ENCODE peak calls at places on chromosomes 2 and 18, in seven cellular contexts. T is K562, W is HCT116, U is H1, X is HepG2, D is SK-N-SH, Z is GM12878. F is an unnamed sample.

GRCh38 chr2:205885492-205886099 is 200.4 kb downstream of the INO80D start:
- DNase-seq in T (peak), W (peak), U (peak), X (peak), D (peak), Z (no peak), F (peak)

GRCh38 chr2:187124514-187124913 is 275.5 kb upstream of the ZSWIM2 start:
- DNase-seq in T (no peak), W (no peak), U (no peak), X (no peak), D (no peak), Z (no peak), F (no peak)

GRCh38 chr2:66575625-66576371 is 140.9 kb downstream of the MEIS1 start:
- DNase-seq in T (peak), W (no peak), U (no peak), X (no peak), D (peak), Z (no peak), F (no peak)

GRCh38 chr2:197121756-197122385 is 188.7 kb downstream of the ANKRD44 start:
- DNase-seq in T (no peak), W (no peak), U (no peak), X (no peak), D (no peak), Z (no peak), F (no peak)

GRCh38 chr2:102029952-102030351 is 38.2 kb downstream of the IL1R2 start:
- DNase-seq in T (no peak), W (no peak), U (no peak), X (no peak), D (no peak), Z (no peak), F (no peak)

GRCh38 chr2:119671011-119671410 is 8.0 kb upstream of the TMEM177 start:
- DNase-seq in T (no peak), W (no peak), U (no peak), X (no peak), D (no peak), Z (no peak), F (no peak)

GRCh38 chr18:46518438-46518837 is 138.6 kb downstream of the LOXHD1 start:
- DNase-seq in T (no peak), W (no peak), U (no peak), X (peak), D (peak), Z (no peak), F (peak)

GRCh38 chr2:237614151-237614720 is 13.2 kb upstream of the LRRFIP1 start:
- DNase-seq in T (no peak), W (no peak), U (peak), X (peak), D (no peak), Z (no peak), F (no peak)

GRCh38 chr18:12606592-12607315 is 51.2 kb downstream of the SPIRE1 start:
- DNase-seq in T (no peak), W (peak), U (no peak), X (peak), D (no peak), Z (no peak), F (no peak)

GRCh38 chr18:53819174-53819573 is 405.3 kb downstream of the MBD2 start:
- DNase-seq in T (no peak), W (no peak), U (no peak), X (no peak), D (no peak), Z (no peak), F (no peak)

GRCh38 chr18:29457316-29457715 is 1280.4 kb upstream of the CDH2 start:
- DNase-seq in T (no peak), W (peak), U (no peak), X (no peak), D (no peak), Z (no peak), F (no peak)

GRCh38 chr2:240466579-240467148 is 31.2 kb downstream of the GPC1 start:
- DNase-seq in T (no peak), W (no peak), U (no peak), X (no peak), D (peak), Z (no peak), F (no peak)

GRCh38 chr2:73939419-73939818 is 12.7 kb downstream of the DGUOK start:
- DNase-seq in T (no peak), W (no peak), U (peak), X (no peak), D (no peak), Z (no peak), F (peak)

GRCh38 chr18:34659579-34660517 is 50.2 kb upstream of the DTNA start:
- DNase-seq in T (peak), W (peak), U (peak), X (peak), D (peak), Z (no peak), F (peak)

GRCh38 chr2:9065901-9066300 is 62.4 kb upstream of the MBOAT2 start:
- DNase-seq in T (no peak), W (no peak), U (no peak), X (no peak), D (no peak), Z (no peak), F (no peak)

GRCh38 chr2:190359896-190360376 is 16.5 kb downstream of the INPP1 start:
- DNase-seq in T (no peak), W (no peak), U (no peak), X (peak), D (peak), Z (no peak), F (no peak)

GRCh38 chr2:100365434-100365833 is 43.1 kb upstream of the LONRF2 start:
- DNase-seq in T (peak), W (peak), U (no peak), X (no peak), D (no peak), Z (no peak), F (peak)

DNA sequence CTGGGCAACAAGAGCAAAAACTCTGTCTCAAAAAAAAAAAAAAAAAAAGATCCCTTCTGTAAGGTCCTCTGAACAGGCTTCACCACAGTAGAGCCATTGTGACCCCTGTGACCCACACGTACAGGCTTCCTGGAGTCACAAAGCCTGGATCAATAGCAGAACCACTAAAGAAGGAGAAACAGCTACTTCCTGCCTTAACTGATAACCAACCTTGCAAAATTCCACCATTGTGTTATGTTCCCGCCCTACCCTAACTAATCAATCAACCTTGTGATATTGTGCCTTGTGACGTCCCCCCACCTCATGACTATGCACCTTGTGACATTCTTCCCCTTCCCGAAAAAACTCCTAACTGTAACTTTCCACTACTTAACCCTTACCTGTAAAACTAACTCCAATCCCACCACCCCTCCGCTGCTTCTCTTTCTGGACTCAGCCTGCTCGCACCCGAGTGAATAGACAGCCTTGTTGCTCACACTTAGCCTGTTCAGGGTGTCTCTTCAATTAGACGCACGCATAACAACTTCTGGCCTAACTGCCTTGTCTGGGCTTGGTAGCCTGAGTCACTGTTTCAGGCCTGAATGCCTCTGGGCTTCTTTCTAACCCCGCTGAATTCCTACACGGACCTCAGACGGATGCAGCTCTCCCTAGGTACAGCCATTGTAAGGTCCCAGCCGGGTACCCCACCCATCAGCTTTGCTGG is 13.9 kb downstream of the SCYGR8 start:
- DNase-seq in T (no peak), W (no peak), U (no peak), X (peak), D (no peak), Z (no peak), F (no peak)
- TF ChIP-seq JUND in T (no peak), W (no peak), U (no peak), X (no peak), D (no peak), Z (no peak), F (no peak)

GRCh38 chr2:127588241-127588640 is 52.8 kb downstream of the MYO7B start:
- DNase-seq in T (no peak), W (no peak), U (no peak), X (no peak), D (no peak), Z (no peak), F (no peak)
- TF ChIP-seq JUND in T (no peak), W (no peak), U (no peak), X (no peak), D (no peak), Z (no peak), F (no peak)

GRCh38 chr2:113848758-113849460 is 41.0 kb upstream of the ACTR3 start:
- DNase-seq in T (no peak), W (peak), U (no peak), X (peak), D (no peak), Z (no peak), F (no peak)
- TF ChIP-seq JUND in T (no peak), W (no peak), U (no peak), X (no peak), D (no peak), Z (no peak), F (no peak)

DNA sequence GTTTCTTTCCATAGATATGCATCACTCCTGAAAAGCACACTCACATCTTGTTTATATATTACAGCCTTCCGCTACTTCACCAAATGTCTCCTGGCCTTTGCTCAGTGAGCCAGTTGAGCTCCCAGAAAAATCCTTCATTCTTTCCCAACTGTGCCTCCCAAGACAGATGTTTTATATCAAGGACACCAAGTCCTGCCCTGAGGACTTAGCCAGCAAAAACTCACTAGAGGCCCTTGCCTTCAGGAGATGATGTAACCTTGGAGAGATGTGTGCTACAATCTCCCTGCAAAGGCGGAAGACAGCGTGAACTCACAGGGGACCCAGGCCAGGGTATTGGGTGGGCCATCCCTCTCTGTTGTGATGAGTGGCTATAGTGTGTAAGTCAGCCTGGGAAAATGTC is 86.1 kb upstream of the CTAGE1 start:
- DNase-seq in T (no peak), W (no peak), U (no peak), X (no peak), D (no peak), Z (no peak), F (no peak)
- TF ChIP-seq JUND in T (no peak), W (no peak), U (no peak), X (no peak), D (no peak), Z (no peak), F (no peak)

GRCh38 chr2:11799826-11800225 is 53.4 kb downstream of the LPIN1 start:
- DNase-seq in T (no peak), W (no peak), U (no peak), X (no peak), D (no peak), Z (no peak), F (no peak)

GRCh38 chr2:11797846-11798245 is 51.4 kb downstream of the LPIN1 start:
- DNase-seq in T (no peak), W (no peak), U (no peak), X (no peak), D (no peak), Z (no peak), F (no peak)

GRCh38 chr2:11798946-11799495 is 52.6 kb downstream of the LPIN1 start:
- DNase-seq in T (no peak), W (no peak), U (no peak), X (no peak), D (no peak), Z (no peak), F (no peak)

DNA sequence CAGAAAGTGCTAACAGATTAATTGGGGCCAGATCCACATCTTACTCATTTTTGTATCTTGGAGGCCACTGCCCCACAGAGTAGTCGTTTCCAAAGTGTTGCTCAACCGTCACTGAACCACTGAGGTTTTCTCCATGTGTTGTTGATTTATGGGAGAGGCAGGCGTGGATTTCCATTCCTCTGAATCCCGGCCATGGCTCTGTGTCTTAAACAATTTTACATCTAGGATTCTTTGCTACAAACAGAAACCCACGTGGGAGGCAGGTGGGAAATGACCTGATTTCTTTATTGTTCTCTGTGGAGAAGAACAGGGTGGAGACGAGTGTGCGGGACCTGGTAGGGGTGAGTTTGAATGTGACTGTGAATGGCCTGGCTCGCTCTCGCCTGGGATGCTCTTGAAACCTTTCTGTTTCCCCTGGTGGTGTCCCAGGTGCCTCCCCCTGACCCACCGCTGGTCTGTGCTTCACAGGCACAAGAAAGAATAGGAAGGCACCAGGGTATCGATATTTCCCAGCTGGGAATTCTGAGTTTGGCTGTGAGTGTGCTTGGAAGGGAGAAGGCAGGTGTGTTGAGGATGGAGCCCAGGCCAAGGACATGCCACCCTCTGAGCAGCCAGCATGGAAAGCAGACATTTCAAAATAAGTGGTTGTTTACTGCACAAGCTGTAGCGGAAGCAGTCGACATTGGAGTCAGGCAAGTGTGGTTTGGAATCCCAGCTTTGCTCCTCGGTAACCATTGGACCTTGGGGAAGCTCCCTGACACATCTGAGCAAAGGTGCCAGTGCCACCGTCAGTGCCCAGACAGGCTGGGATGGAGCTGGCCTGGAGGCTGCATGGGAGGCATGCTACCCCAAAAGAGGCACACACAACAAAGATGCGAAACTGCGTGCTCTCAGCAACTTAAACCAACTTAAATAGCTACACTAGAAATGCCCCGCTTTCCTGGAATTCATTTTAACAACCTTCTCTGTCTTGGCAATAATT is 50.0 kb downstream of the LPIN1 start:
- DNase-seq in T (no peak), W (no peak), U (no peak), X (no peak), D (no peak), Z (no peak), F (no peak)
- TF ChIP-seq JUND in T (no peak), W (no peak), U (no peak), X (no peak), D (no peak), Z (no peak), F (no peak)

DNA sequence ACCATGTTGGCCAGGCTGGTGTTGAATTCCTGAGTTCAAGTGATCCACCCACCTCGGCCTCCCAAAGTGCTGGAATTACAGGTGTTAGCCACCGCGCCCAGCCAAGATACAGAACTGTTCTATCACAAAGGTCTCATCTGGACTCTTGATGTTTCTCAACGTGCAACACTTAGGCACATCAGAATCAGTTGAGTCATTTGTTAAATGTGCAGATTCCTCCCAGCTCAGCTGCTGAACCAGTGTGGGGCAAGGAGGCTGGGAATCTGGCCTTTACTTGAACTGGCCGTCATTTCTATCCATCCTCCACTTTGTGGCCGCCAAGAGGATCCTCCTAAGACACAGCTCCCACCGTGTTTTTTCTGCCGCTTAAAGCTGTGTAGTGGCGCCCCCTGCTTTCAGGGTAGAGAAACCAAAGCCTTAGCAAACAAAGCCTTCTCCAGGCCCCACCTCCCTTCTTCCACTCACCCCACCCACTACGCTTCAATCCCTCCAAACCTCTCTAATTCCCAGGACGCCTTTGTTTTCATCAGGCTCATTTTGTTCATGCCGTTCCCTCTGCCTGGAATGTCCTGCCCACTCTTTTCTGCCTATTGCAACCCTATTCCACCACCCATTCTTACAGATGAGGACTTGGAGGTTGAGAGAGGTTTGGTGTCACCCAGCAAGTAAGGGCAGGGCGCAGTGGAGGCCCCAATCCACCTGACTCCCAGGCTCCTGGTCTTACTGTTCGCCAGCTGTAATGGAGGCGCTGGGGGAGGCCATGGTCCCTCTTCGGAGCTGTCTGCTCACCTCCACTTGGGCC is 776 bp upstream of the SPEG start:
- DNase-seq in T (peak), W (peak), U (peak), X (peak), D (peak), Z (no peak), F (no peak)
- TF ChIP-seq JUND in T (no peak), W (no peak), U (no peak), X (no peak), D (no peak), Z (no peak), F (no peak)

DNA sequence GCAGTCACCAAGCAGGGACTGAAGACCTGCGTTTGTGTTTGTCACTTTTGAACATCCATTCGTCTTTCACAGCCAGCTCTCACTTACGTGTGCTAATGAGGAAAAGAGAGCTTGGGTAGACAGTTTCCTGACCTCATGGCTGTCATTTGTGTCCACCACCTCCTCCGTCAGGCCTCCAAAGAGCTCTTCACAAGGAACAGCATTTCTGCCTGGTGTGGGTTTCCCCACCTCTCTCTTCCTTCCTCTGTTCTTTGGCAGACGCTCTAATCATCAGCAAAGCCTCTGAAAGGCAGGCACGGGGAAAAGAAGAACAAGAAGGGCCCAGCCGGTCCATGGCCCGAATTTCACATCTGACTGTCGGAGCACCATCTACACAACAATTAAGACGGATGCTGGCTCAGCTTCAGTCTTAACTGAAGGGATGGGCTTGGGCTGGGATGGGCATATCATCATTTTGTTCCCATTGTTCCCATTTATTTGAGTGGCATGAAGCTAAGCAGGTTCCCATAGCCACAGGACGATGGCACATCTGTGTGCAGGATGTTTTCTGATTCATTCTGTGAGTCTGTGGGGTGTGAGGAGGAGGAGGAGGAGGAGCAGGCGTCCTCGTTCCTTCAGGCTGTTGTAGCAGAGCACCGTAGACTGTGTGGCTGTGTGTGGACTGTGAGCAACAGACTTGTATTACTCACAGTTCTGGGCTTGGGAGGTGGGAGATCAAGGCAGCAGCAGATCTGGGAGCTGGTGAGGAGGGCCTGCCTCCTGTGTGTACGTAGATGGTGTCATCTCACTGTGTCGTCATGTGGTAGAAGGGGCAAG is 66.4 kb downstream of the TSHZ1 start:
- DNase-seq in T (no peak), W (no peak), U (no peak), X (no peak), D (no peak), Z (no peak), F (no peak)
- TF ChIP-seq JUND in T (no peak), W (no peak), U (no peak), X (no peak), D (no peak), Z (no peak), F (no peak)